ENCODE peak calls at places on chromosomes 5 and 9, in seven cellular contexts. K, E, F, V, L, G and M are unnamed samples.

GRCh38 chr9:96363175-96363967 is 20.1 kb downstream of the SLC35D2 start:
- DNase-seq in K (no peak), E (no peak), F (no peak), V (no peak), L (no peak), G (no peak), M (no peak)

GRCh38 chr9:125620216-125620615 is 86.8 kb downstream of the MAPKAP1 start:
- DNase-seq in K (no peak), E (no peak), F (no peak), V (no peak), L (no peak), G (no peak), M (no peak)

GRCh38 chr5:76548525-76549229 is 74.5 kb downstream of the F2RL2 start:
- DNase-seq in K (no peak), E (no peak), F (no peak), V (no peak), L (no peak), G (no peak), M (no peak)

GRCh38 chr5:574906-575305 is 37.2 kb upstream of the CEP72 start:
- DNase-seq in K (no peak), E (no peak), F (no peak), V (no peak), L (no peak), G (no peak), M (no peak)

GRCh38 chr9:12735669-12736068 is 39.2 kb upstream of the LURAP1L start:
- DNase-seq in K (no peak), E (no peak), F (no peak), V (no peak), L (no peak), G (no peak), M (no peak)

GRCh38 chr5:176530406-176530982 is 6.7 kb downstream of the RNF44 start:
- DNase-seq in K (no peak), E (no peak), F (no peak), V (no peak), L (no peak), G (peak; percentile 78), M (no peak)

GRCh38 chr5:121979691-121980090 is 17.9 kb downstream of the SRFBP1 start:
- DNase-seq in K (no peak), E (no peak), F (no peak), V (no peak), L (no peak), G (no peak), M (no peak)

GRCh38 chr5:1785062-1785461 is 14.6 kb downstream of the MRPL36 start:
- DNase-seq in K (no peak), E (no peak), F (no peak), V (no peak), L (no peak), G (peak; percentile 22), M (peak; percentile 70)

GRCh38 chr9:83544002-83544698 is 5.9 kb upstream of the FRMD3 start:
- DNase-seq in K (peak; percentile 42), E (peak; percentile 89), F (peak; percentile 38), V (peak; percentile 52), L (peak; percentile 75), G (peak; percentile 53), M (peak; percentile 81)

GRCh38 chr5:75059887-75060286 is 7.5 kb upstream of the GCNT4 start:
- DNase-seq in K (no peak), E (no peak), F (no peak), V (no peak), L (no peak), G (no peak), M (no peak)

GRCh38 chr5:4191024-4191423 is 595.4 kb downstream of the IRX1 start:
- DNase-seq in K (no peak), E (no peak), F (no peak), V (no peak), L (no peak), G (no peak), M (no peak)

GRCh38 chr9:70947086-70947485 is 174.3 kb downstream of the TRPM3 start:
- DNase-seq in K (no peak), E (peak; percentile 37), F (peak; percentile 27), V (no peak), L (no peak), G (no peak), M (no peak)

GRCh38 chr5:99928490-99928889 is 606.7 kb upstream of the FAM174A start:
- DNase-seq in K (no peak), E (no peak), F (no peak), V (no peak), L (no peak), G (no peak), M (no peak)

GRCh38 chr5:172904643-172905345 is 54.4 kb upstream of the RPL26L1 start:
- DNase-seq in K (no peak), E (peak; percentile 85), F (peak; percentile 84), V (peak; percentile 56), L (peak; percentile 97), G (no peak), M (no peak)

GRCh38 chr5:180067986-180068385 is 3.6 kb downstream of the RNF130 start:
- DNase-seq in K (no peak), E (no peak), F (no peak), V (no peak), L (no peak), G (no peak), M (no peak)

GRCh38 chr5:113230711-113231652 is 203.8 kb downstream of the TSSK1B start:
- DNase-seq in K (no peak), E (peak; percentile 74), F (peak; percentile 56), V (no peak), L (peak; percentile 63), G (no peak), M (no peak)

GRCh38 chr5:110475529-110475928 is 250.9 kb downstream of the TMEM232 start:
- DNase-seq in K (no peak), E (no peak), F (no peak), V (no peak), L (no peak), G (no peak), M (no peak)

GRCh38 chr9:118362123-118362522 is 657.9 kb downstream of the TLR4 start:
- DNase-seq in K (no peak), E (peak; percentile 3), F (no peak), V (no peak), L (no peak), G (no peak), M (no peak)

GRCh38 chr9:113541019-113541900 is 77.7 kb downstream of the RGS3 start:
- DNase-seq in K (peak; percentile 40), E (peak; percentile 67), F (peak; percentile 55), V (peak; percentile 88), L (peak; percentile 24), G (peak; percentile 52), M (peak; percentile 88)

GRCh38 chr5:134523543-134524136 is 1.8 kb upstream of the JADE2 start:
- DNase-seq in K (no peak), E (peak; percentile 24), F (no peak), V (no peak), L (no peak), G (peak; percentile 31), M (peak; percentile 47)

GRCh38 chr5:36373527-36374086 is 71.9 kb upstream of the RANBP3L start:
- DNase-seq in K (no peak), E (peak; percentile 91), F (peak; percentile 38), V (no peak), L (peak; percentile 82), G (no peak), M (no peak)

GRCh38 chr9:114746591-114746990 is 59.2 kb downstream of the TNFSF15 start:
- DNase-seq in K (no peak), E (peak; percentile 60), F (no peak), V (no peak), L (no peak), G (no peak), M (no peak)

GRCh38 chr5:135481908-135482307 is 29.8 kb upstream of the TIFAB start:
- DNase-seq in K (no peak), E (no peak), F (no peak), V (no peak), L (no peak), G (no peak), M (no peak)

GRCh38 chr5:178519155-178519554 is 71.0 kb downstream of the COL23A1 start:
- DNase-seq in K (no peak), E (no peak), F (no peak), V (no peak), L (no peak), G (no peak), M (no peak)
- H3K9me3 ChIP-seq in K (no peaks in the 10 kb centered on the region), E (no peaks in the 10 kb centered on the region), F (peaks cover 33% of the 10 kb centered on the region), V (peaks cover 17% of the 10 kb centered on the region), L (no peaks in the 10 kb centered on the region), G (no peaks in the 10 kb centered on the region), M (no peaks in the 10 kb centered on the region)

GRCh38 chr5:96885518-96886338 is 9.4 kb downstream of the ERAP2 start:
- DNase-seq in K (no peak), E (no peak), F (no peak), V (no peak), L (no peak), G (peak; percentile 84), M (peak; percentile 87)
- H3K4me2 ChIP-seq in K (no peak overlapping the region), E (no peak overlapping the region), F (no peak overlapping the region), V (no peak overlapping the region), L (no peak overlapping the region), G (peak overlapping the region; percentile 71), M (peak overlapping the region; percentile 53)

DNA sequence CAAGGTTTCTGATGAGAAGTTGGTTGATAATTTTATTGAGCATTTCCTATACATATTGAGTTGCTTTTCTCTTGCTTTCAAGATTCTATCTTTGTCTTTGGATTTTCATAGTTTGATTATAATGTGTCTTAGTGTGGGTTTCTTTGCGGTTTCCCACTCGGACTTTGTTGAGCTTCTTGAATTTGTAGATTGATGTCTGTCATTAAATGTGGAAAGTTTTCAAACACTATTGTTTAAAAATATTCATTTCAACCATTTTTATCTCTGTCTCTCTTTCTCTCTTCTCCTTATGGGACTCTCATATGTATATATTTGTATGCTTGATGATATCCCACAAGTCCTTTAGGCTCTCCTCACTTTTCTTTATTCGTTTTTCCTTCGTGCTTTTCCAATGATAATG is 18.5 kb upstream of the PCDHA1 start:
- DNase-seq in K (no peak), E (no peak), F (no peak), V (no peak), L (no peak), G (no peak), M (no peak)
- H3K9me3 ChIP-seq in K (peaks cover 79% of the 10 kb centered on the region), E (peaks cover 30% of the 10 kb centered on the region), F (peaks cover 31% of the 10 kb centered on the region), V (peaks cover 48% of the 10 kb centered on the region), L (peaks cover 43% of the 10 kb centered on the region), G (peaks cover 49% of the 10 kb centered on the region), M (peaks cover 63% of the 10 kb centered on the region)

GRCh38 chr9:89798546-89799120 is 193.8 kb downstream of the GADD45G start:
- DNase-seq in K (no peak), E (no peak), F (no peak), V (no peak), L (no peak), G (no peak), M (no peak)

GRCh38 chr9:89797255-89797654 is 192.4 kb downstream of the GADD45G start:
- DNase-seq in K (no peak), E (no peak), F (no peak), V (no peak), L (no peak), G (no peak), M (no peak)

GRCh38 chr9:89799221-89799620 is 194.4 kb downstream of the GADD45G start:
- DNase-seq in K (no peak), E (no peak), F (no peak), V (no peak), L (no peak), G (no peak), M (no peak)

GRCh38 chr9:89796606-89797005 is 191.8 kb downstream of the GADD45G start:
- DNase-seq in K (no peak), E (no peak), F (no peak), V (no peak), L (no peak), G (no peak), M (no peak)

DNA sequence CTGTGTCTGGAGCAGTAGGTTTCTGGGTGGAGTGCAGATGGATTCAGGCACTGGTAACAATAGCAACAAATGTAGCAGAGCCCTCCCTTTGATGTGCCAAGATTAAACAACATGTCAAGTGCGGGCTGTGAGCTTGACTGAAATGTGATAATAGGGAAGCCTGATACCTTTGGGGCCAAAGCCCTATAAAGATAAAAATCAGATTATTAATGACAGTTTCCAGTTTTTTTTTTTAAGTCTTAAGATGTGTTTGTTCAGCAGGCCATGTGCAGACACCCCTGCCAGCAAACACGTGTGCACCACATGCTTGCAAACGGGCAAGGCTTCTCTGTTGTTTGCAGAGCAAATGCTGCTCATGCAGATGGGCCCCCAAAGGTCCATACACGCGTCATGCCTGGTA is 193.2 kb downstream of the GADD45G start:
- DNase-seq in K (no peak), E (no peak), F (no peak), V (no peak), L (no peak), G (no peak), M (no peak)
- H3K4me2 ChIP-seq in K (no peak overlapping the region), E (no peak overlapping the region), F (no peak overlapping the region), V (no peak overlapping the region), L (no peak overlapping the region), G (no peak overlapping the region), M (no peak overlapping the region)